ENCODE peak calls at places on chromosomes 7 and 10, in four cellular contexts. B is iPS DF 6.9, C is GM23248, Z is psoas muscle. P is an unnamed sample.

GRCh38 chr10:49153115-49153514 is 19.3 kb upstream of the FAM170B start:
- DNase-seq in B (no peak), C (no peak), Z (no peak), P (no peak)

GRCh38 chr10:104334561-104334960 is 3.7 kb downstream of the ITPRIP start:
- DNase-seq in B (no peak), C (no peak), Z (no peak), P (no peak)

GRCh38 chr7:139915301-139915863 is 86.3 kb downstream of the TBXAS1 start:
- DNase-seq in B (no peak), C (peak), Z (no peak), P (peak)

GRCh38 chr10:12847361-12847975 is 154.0 kb downstream of the CCDC3 start:
- DNase-seq in B (peak), C (no peak), Z (no peak), P (no peak)

GRCh38 chr10:16520900-16521299 is 779 bp downstream of the C1QL3 start:
- DNase-seq in B (no peak), C (peak), Z (peak), P (peak)

GRCh38 chr7:69684955-69685631 is 86.8 kb downstream of the AUTS2 start:
- DNase-seq in B (no peak), C (no peak), Z (no peak), P (no peak)

GRCh38 chr7:114554781-114555537 is 140.3 kb downstream of the FOXP2 start:
- DNase-seq in B (no peak), C (peak), Z (no peak), P (peak)

GRCh38 chr7:85695041-85695990 is 508.5 kb upstream of the SEMA3D start:
- DNase-seq in B (no peak), C (peak), Z (no peak), P (peak)

GRCh38 chr7:108291791-108292440 is 161.8 kb upstream of the LAMB4 start:
- DNase-seq in B (no peak), C (no peak), Z (no peak), P (no peak)

GRCh38 chr10:28555358-28555757 is 22.4 kb downstream of the WAC start:
- DNase-seq in B (no peak), C (no peak), Z (no peak), P (no peak)

GRCh38 chr10:66931340-66931948 is 5.6 kb downstream of the LRRTM3 start:
- DNase-seq in B (peak), C (peak), Z (no peak), P (peak)

GRCh38 chr10:72688208-72688651 is 3.7 kb upstream of the MCU start:
- DNase-seq in B (no peak), C (peak), Z (no peak), P (peak)

GRCh38 chr10:63069318-63069717 is 63.8 kb upstream of the NRBF2 start:
- DNase-seq in B (no peak), C (no peak), Z (no peak), P (no peak)

GRCh38 chr7:66837007-66837406 is 84.0 kb upstream of the TMEM248 start:
- DNase-seq in B (peak), C (no peak), Z (no peak), P (peak)

GRCh38 chr7:159112136-159113011 is 32.3 kb downstream of the VIPR2 start:
- DNase-seq in B (no peak), C (no peak), Z (peak), P (no peak)

GRCh38 chr7:128100225-128100948 is 69.2 kb upstream of the LRRC4 start:
- DNase-seq in B (no peak), C (peak), Z (no peak), P (no peak)

GRCh38 chr7:55158541-55158940 is 139.7 kb downstream of the EGFR start:
- DNase-seq in B (no peak), C (peak), Z (no peak), P (peak)

GRCh38 chr7:88429382-88429781 is 122.7 kb upstream of the STEAP4 start:
- DNase-seq in B (no peak), C (peak), Z (no peak), P (no peak)

GRCh38 chr10:35460852-35461460 is 124.6 kb downstream of the CCNY start:
- DNase-seq in B (no peak), C (no peak), Z (no peak), P (no peak)

GRCh38 chr7:38127216-38128207 is 50.5 kb upstream of the STARD3NL start:
- DNase-seq in B (no peak), C (no peak), Z (no peak), P (no peak)

GRCh38 chr10:33150904-33151303 is 183.6 kb downstream of the NRP1 start:
- DNase-seq in B (no peak), C (no peak), Z (no peak), P (no peak)

GRCh38 chr10:71623986-71624291 is 95.6 kb downstream of the C10orf105 start:
- DNase-seq in B (no peak), C (no peak), Z (no peak), P (no peak)

GRCh38 chr7:142950235-142950634 is 11.0 kb downstream of the LLCFC1 start:
- DNase-seq in B (no peak), C (no peak), Z (no peak), P (no peak)

GRCh38 chr10:43128958-43129706 is 9.1 kb upstream of the CSGALNACT2 start:
- DNase-seq in B (no peak), C (peak), Z (no peak), P (peak)

GRCh38 chr7:135774284-135774683 is 25.7 kb upstream of the FAM180A start:
- DNase-seq in B (no peak), C (peak), Z (no peak), P (peak)

GRCh38 chr10:4676566-4676965 is 149.4 kb upstream of the AKR1E2 start:
- DNase-seq in B (no peak), C (no peak), Z (no peak), P (no peak)

GRCh38 chr7:138492423-138492822 is 32.4 kb downstream of the TRIM24 start:
- DNase-seq in B (no peak), C (no peak), Z (no peak), P (no peak)

GRCh38 chr7:88610942-88611341 is 148.6 kb upstream of the ZNF804B start:
- DNase-seq in B (no peak), C (no peak), Z (no peak), P (no peak)

GRCh38 chr7:121624922-121625321 is 228.8 kb upstream of the FAM3C start:
- DNase-seq in B (no peak), C (peak), Z (no peak), P (peak)

GRCh38 chr10:83817797-83818196 is 321.5 kb upstream of the GHITM start:
- DNase-seq in B (no peak), C (no peak), Z (no peak), P (no peak)

GRCh38 chr10:70722820-70723424 is 50.6 kb downstream of the ADAMTS14 start:
- DNase-seq in B (no peak), C (peak), Z (no peak), P (peak)

GRCh38 chr7:108018668-108019067 is 15.7 kb upstream of the LAMB1 start:
- DNase-seq in B (no peak), C (no peak), Z (no peak), P (no peak)

GRCh38 chr10:118915161-118915560 is 114.4 kb upstream of the NANOS1 start:
- DNase-seq in B (no peak), C (no peak), Z (no peak), P (no peak)

GRCh38 chr7:80135306-80136104 is 874 bp downstream of the GNAI1 start:
- DNase-seq in B (no peak), C (peak), Z (no peak), P (peak)

GRCh38 chr10:90675621-90676020 is 182.2 kb downstream of the HTR7 start:
- DNase-seq in B (no peak), C (peak), Z (no peak), P (peak)

GRCh38 chr7:99839560-99840011 is 11.8 kb downstream of the CYP3A43 start:
- DNase-seq in B (no peak), C (no peak), Z (no peak), P (no peak)

P was measured in EL.